ENCODE peak calls at places on chromosomes 12 and 14, in nine cellular contexts. A is stimulated activated CD8-positive, alpha-beta memory T cell treated with anti-CD3 and anti-CD28 coated beads, Interleukin-4, amount 100 ng/mL, for 1 hour; Q is NCI-H2081 treated with DMSO at 0.1 percent for 48 hours; J is AML-193; W is RPMI7951; L is T-helper 1 cell; S is HTR-8/SVneo; K is BE2C; D is endothelial cell of umbilical vein. P is an unnamed sample.

GRCh38 chr12:26156996-26157395 is 32.2 kb upstream of the BHLHE41 start:
- DNase-seq in A (no peak), Q (no peak), J (no peak), W (no peak), L (no peak), S (no peak), K (no peak), D (no peak), P (no peak)

GRCh38 chr12:22229652-22230279 is 104.7 kb downstream of the ST8SIA1 start:
- DNase-seq in A (no peak), Q (no peak), J (no peak), W (no peak), L (no peak), S (no peak), K (no peak), D (no peak), P (no peak)

GRCh38 chr12:143964-144649 is 69.8 kb downstream of the SLC6A12 start:
- DNase-seq in A (no peak), Q (no peak), J (no peak), W (peak), L (no peak), S (no peak), K (no peak), D (no peak), P (no peak)

GRCh38 chr12:126389215-126389841 is 1324.1 kb downstream of the AACS start:
- DNase-seq in A (no peak), Q (no peak), J (no peak), W (peak), L (no peak), S (no peak), K (no peak), D (no peak), P (no peak)

GRCh38 chr12:88833641-88834116 is 253.4 kb upstream of the KITLG start:
- DNase-seq in A (no peak), Q (no peak), J (no peak), W (no peak), L (no peak), S (no peak), K (no peak), D (no peak), P (no peak)

GRCh38 chr14:23121401-23121800 is 2.3 kb upstream of the CEBPE start:
- DNase-seq in A (no peak), Q (no peak), J (no peak), W (peak), L (no peak), S (peak), K (no peak), D (peak), P (no peak)

GRCh38 chr12:131833896-131834641 is 5.9 kb downstream of the MMP17 start:
- DNase-seq in A (no peak), Q (no peak), J (no peak), W (peak), L (no peak), S (no peak), K (peak), D (no peak), P (no peak)

GRCh38 chr12:116638376-116638775 is 79.2 kb downstream of the MAP1LC3B2 start:
- DNase-seq in A (no peak), Q (no peak), J (no peak), W (no peak), L (no peak), S (no peak), K (no peak), D (no peak), P (no peak)

GRCh38 chr12:1355396-1355795 is 239.0 kb downstream of the FBXL14 start:
- DNase-seq in A (no peak), Q (no peak), J (no peak), W (no peak), L (no peak), S (no peak), K (no peak), D (no peak), P (no peak)

GRCh38 chr14:24289649-24290283 is 9.8 kb downstream of the DHRS1 start:
- DNase-seq in A (no peak), Q (no peak), J (no peak), W (no peak), L (no peak), S (no peak), K (no peak), D (no peak), P (no peak)

GRCh38 chr12:6069452-6070093 is 54.9 kb downstream of the VWF start:
- DNase-seq in A (no peak), Q (no peak), J (no peak), W (peak), L (no peak), S (no peak), K (no peak), D (no peak), P (no peak)

GRCh38 chr12:27548301-27549199 is 24.5 kb downstream of the PPFIBP1 start:
- DNase-seq in A (no peak), Q (no peak), J (no peak), W (no peak), L (no peak), S (no peak), K (no peak), D (no peak), P (no peak)

P was measured in NCI-H1436 treated with DMSO at 0.1 percent for 48 hours.